ENCODE peak calls at places on chromosomes 11 and 22, in nine cellular contexts. K, I, A, U, V, Z, E, P and X are unnamed samples. For H3K4me1 and H3K36me3, the result is how much of the 10 kb centered on the place peaks cover.

GRCh38 chr22:31106651-31107205 is 640 bp downstream of the SELENOM start:
- DNase-seq in K (no peak), I (peak), A (peak), U (no peak), V (no peak), Z (no peak), E (no peak), P (no peak), X (no peak)

GRCh38 chr22:45077286-45077685 is 67.5 kb upstream of the PHF21B start:
- DNase-seq in K (no peak), I (no peak), A (no peak), U (no peak), V (no peak), Z (no peak), E (no peak), P (peak), X (no peak)

GRCh38 chr11:113131036-113131775 is 170.0 kb downstream of the NCAM1 start:
- DNase-seq in K (no peak), I (no peak), A (no peak), U (no peak), V (no peak), Z (no peak), E (no peak), P (no peak), X (no peak)

GRCh38 chr11:18066626-18067025 is 20.6 kb upstream of the TPH1 start:
- DNase-seq in K (no peak), I (no peak), A (no peak), U (no peak), V (peak), Z (no peak), E (no peak), P (no peak), X (no peak)

GRCh38 chr11:78499971-78500370 is 74.7 kb downstream of the NARS2 start:
- DNase-seq in K (no peak), I (no peak), A (no peak), U (no peak), V (peak), Z (no peak), E (no peak), P (no peak), X (no peak)

GRCh38 chr11:32531528-32531927 is 52.1 kb upstream of the EIF3M start:
- DNase-seq in K (no peak), I (peak), A (no peak), U (no peak), V (no peak), Z (no peak), E (no peak), P (no peak), X (no peak)

GRCh38 chr22:46864314-46865051 is 102.0 kb downstream of the TBC1D22A start:
- DNase-seq in K (no peak), I (no peak), A (no peak), U (no peak), V (no peak), Z (no peak), E (no peak), P (no peak), X (no peak)

GRCh38 chr11:108929241-108929640 is 264.4 kb downstream of the DDX10 start:
- DNase-seq in K (no peak), I (peak), A (no peak), U (no peak), V (peak), Z (no peak), E (no peak), P (no peak), X (no peak)

GRCh38 chr11:40130427-40130826 is 1329.0 kb downstream of the LRRC4C start:
- DNase-seq in K (no peak), I (no peak), A (no peak), U (no peak), V (no peak), Z (no peak), E (no peak), P (peak), X (no peak)

GRCh38 chr11:45543808-45544422 is 121.5 kb downstream of the CHST1 start:
- DNase-seq in K (no peak), I (peak), A (no peak), U (no peak), V (no peak), Z (no peak), E (no peak), P (peak), X (no peak)

GRCh38 chr11:61543606-61544306 is 35.2 kb downstream of the LRRC10B start:
- DNase-seq in K (no peak), I (peak), A (no peak), U (no peak), V (peak), Z (no peak), E (no peak), P (no peak), X (no peak)

GRCh38 chr11:105000797-105001196 is 22.2 kb downstream of the CASP5 start:
- DNase-seq in K (peak), I (no peak), A (peak), U (no peak), V (no peak), Z (no peak), E (no peak), P (peak), X (peak)

GRCh38 chr11:61007383-61007970 is 36.0 kb downstream of the CD6 start:
- DNase-seq in K (no peak), I (no peak), A (no peak), U (peak), V (no peak), Z (no peak), E (no peak), P (peak), X (peak)

GRCh38 chr11:44936951-44937543 is 13.6 kb downstream of the TP53I11 start:
- DNase-seq in K (no peak), I (no peak), A (no peak), U (no peak), V (no peak), Z (no peak), E (no peak), P (no peak), X (no peak)

GRCh38 chr11:131710511-131710910 is 340.1 kb downstream of the NTM start:
- DNase-seq in K (no peak), I (no peak), A (no peak), U (no peak), V (peak), Z (no peak), E (no peak), P (no peak), X (no peak)

GRCh38 chr11:73524774-73525173 is 73.1 kb downstream of the FAM168A start:
- DNase-seq in K (no peak), I (no peak), A (no peak), U (no peak), V (no peak), Z (no peak), E (no peak), P (no peak), X (no peak)

GRCh38 chr11:106156290-106156937 is 79.0 kb downstream of the AASDHPPT start:
- DNase-seq in K (no peak), I (peak), A (no peak), U (no peak), V (peak), Z (no peak), E (no peak), P (peak), X (peak)

DNA sequence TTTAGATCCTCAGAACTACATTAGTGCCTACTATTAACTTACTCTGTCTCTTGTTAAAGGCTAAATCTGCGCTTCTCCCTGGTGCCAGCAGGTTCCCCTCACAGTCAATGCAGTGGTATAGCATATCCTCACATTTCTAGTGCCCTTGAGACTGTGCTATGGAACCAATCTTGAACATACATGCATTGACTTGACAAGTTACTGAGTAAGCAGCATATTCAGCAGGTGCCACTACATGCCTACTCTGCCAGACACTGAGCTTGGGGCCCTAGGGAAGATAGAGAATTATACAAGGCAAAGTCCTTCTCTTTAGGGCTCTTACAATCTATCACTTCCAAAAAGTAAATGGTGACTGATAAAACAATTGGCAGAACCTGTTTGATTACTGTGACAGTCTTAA is 3.2 kb downstream of the FUT4 start:
- DNase-seq in K (no peak), I (no peak), A (peak), U (no peak), V (no peak), Z (no peak), E (no peak), P (no peak), X (peak)
- TF ChIP-seq CTCF in K (no peak), I (no peak), A (no peak), U (no peak), V (no peak), Z (no peak), E (no peak), P (no peak), X (no peak)

GRCh38 chr11:67273260-67273990 is 7.2 kb downstream of the GRK2 start:
- DNase-seq in K (no peak), I (no peak), A (peak), U (peak), V (no peak), Z (no peak), E (peak), P (no peak), X (peak)

GRCh38 chr11:67270256-67271211 is 4.3 kb downstream of the GRK2 start:
- DNase-seq in K (no peak), I (peak), A (peak), U (peak), V (no peak), Z (no peak), E (peak), P (peak), X (peak)

GRCh38 chr11:67271212-67271547 is 4.9 kb downstream of the GRK2 start:
- DNase-seq in K (no peak), I (no peak), A (no peak), U (no peak), V (no peak), Z (no peak), E (no peak), P (no peak), X (no peak)

GRCh38 chr11:67272327-67273259 is 6.3 kb downstream of the GRK2 start:
- DNase-seq in K (no peak), I (no peak), A (peak), U (peak), V (no peak), Z (no peak), E (peak), P (no peak), X (no peak)

GRCh38 chr11:67271548-67272284 is 5.4 kb downstream of the GRK2 start:
- DNase-seq in K (peak), I (no peak), A (peak), U (peak), V (no peak), Z (no peak), E (peak), P (no peak), X (peak)
- H3K4me1 ChIP-seq in K (half or more), I (under half), A (under half), U (half or more), V (under half), Z (half or more), E (half or more), P (under half), X (half or more)

GRCh38 chr11:77311701-77312100 is 10.2 kb upstream of the GDPD4 start:
- DNase-seq in K (no peak), I (no peak), A (no peak), U (no peak), V (no peak), Z (no peak), E (no peak), P (no peak), X (no peak)
- H3K36me3 ChIP-seq in K (under half), I (under half), A (under half), U (under half), V (under half), Z (under half), E (under half), P (under half), X (under half)

GRCh38 chr11:11786771-11787170 is 55.0 kb upstream of the USP47 start:
- DNase-seq in K (no peak), I (peak), A (no peak), U (no peak), V (peak), Z (no peak), E (no peak), P (peak), X (no peak)
- TF ChIP-seq CTCF in K (no peak), I (peak), A (no peak), U (peak), V (peak), Z (peak), E (peak), P (peak), X (no peak)

DNA sequence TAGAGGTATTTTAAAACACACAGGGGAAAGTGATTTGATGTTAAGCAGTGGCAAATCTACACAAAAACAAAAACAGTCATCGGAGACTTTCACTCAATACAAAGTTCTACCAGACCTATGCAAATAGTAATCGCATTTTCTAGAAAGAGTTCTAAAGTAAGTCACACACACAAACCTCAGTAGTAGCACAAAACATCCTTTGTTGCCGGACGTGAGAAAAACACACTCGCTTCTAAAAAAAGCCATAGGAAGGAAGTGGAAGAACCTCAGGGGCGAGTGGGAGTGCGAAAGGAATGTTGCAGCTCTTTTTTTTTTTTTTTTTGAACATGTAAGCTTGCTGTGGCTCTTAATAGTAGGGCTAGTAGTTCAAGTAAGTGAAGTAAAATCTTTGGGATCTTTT is 88.9 kb downstream of the MAML2 start:
- DNase-seq in K (no peak), I (peak), A (no peak), U (no peak), V (peak), Z (no peak), E (no peak), P (no peak), X (no peak)
- H3K4me1 ChIP-seq in K (half or more), I (under half), A (under half), U (half or more), V (under half), Z (half or more), E (under half), P (under half), X (under half)

GRCh38 chr11:36478700-36479329 is 31.3 kb downstream of the TRAF6 start:
- DNase-seq in K (no peak), I (peak), A (no peak), U (no peak), V (no peak), Z (no peak), E (no peak), P (peak), X (peak)
- H3K36me3 ChIP-seq in K (under half), I (under half), A (under half), U (under half), V (under half), Z (under half), E (under half), P (under half), X (under half)

DNA sequence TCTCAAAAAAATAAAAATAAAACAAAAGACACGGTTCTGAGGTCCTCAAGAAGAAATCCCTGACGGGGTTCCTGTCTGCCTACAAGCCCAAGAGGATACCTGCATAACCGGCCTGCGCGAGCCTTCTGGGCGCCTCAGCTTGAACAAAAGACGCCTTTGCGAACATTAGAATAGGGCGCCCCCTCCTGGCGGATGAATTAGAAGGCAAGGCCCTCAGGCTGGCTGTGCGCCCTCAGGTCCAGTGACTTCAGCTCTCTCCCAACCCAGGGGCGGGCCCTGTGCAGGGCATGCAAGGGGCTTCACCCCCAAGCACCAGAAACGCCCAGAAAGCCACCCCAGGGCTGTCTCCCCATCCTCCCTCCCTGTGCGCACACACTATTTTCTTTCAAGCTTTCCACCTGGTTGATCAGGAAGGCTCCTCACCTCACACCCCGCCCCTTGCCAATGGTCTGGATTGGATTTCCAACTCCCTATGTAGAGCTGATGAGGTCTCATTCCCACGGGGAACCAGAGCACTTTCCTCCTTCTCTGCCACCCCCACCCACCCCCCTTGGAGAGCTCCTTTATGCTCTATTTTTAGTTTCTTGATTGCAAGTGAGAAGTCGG is 273.3 kb downstream of the BUD13 start:
- DNase-seq in K (peak), I (peak), A (peak), U (peak), V (peak), Z (peak), E (peak), P (peak), X (peak)
- TF ChIP-seq CTCF in K (no peak), I (peak), A (no peak), U (peak), V (peak), Z (peak), E (peak), P (peak), X (no peak)

DNA sequence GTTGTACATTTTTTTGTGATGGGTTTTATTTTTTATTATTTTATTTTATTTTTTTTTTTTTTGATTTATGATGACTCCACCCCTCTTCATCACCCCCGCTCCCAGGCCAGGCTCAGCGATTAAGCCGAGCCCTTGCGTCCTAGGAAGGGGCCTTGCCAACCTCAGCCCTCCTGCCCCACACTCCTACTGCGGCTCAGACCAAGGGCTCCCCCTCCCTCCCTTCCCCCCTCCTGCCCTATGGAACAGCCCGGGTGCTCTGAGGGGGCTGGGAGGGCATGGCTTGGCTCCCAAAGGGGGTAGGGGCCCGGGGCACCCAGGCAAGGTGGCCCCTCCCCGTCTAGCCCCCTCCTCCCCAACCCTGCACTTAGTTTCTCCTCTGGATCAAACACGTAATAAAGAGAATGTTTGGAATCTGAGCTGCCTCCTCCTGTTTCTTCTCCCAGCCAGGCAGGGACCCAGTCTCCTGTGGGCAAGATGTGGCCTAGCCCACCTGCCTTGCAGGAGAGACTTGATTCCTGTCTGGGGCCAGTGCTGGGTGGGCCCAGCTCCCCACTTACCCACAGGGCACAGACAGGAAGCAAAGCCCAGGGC is 6.3 kb downstream of the RCOR2 start:
- DNase-seq in K (no peak), I (no peak), A (no peak), U (no peak), V (no peak), Z (no peak), E (no peak), P (peak), X (no peak)
- H3K4me1 ChIP-seq in K (under half), I (under half), A (under half), U (under half), V (under half), Z (under half), E (under half), P (half or more), X (under half)

GRCh38 chr22:29341849-29342127 is 26.3 kb upstream of the RASL10A start:
- DNase-seq in K (no peak), I (no peak), A (no peak), U (no peak), V (no peak), Z (no peak), E (no peak), P (no peak), X (no peak)
- H3K36me3 ChIP-seq in K (half or more), I (under half), A (under half), U (half or more), V (under half), Z (half or more), E (under half), P (under half), X (under half)

GRCh38 chr11:99916078-99916477 is 771.0 kb upstream of the ARHGAP42 start:
- DNase-seq in K (no peak), I (no peak), A (no peak), U (no peak), V (no peak), Z (no peak), E (no peak), P (no peak), X (no peak)

GRCh38 chr11:99911116-99911515 is 776.0 kb upstream of the ARHGAP42 start:
- DNase-seq in K (no peak), I (no peak), A (no peak), U (no peak), V (no peak), Z (no peak), E (no peak), P (peak), X (no peak)
- TF ChIP-seq CTCF in K (no peak), I (no peak), A (no peak), U (no peak), V (no peak), Z (no peak), E (no peak), P (peak), X (no peak)